ENCODE peak calls at places on chromosomes 3 and 15, in six cellular contexts. One of them, this sample, is unnamed.

GRCh38 chr3:49295489-49296058 is 18.5 kb upstream of the C3orf62 start:
- DNase-seq in left ventricle myocardium inferior: no peak
- DNase-seq in GM23338: peak
- DNase-seq in heart left ventricle: no peak
- DNase-seq in WERI-Rb-1: peak
- DNase-seq in right atrium auricular region: no peak
- DNase-seq in this sample: no peak

GRCh38 chr15:48693474-48693873 is 48.0 kb upstream of the FBN1 start:
- DNase-seq in GM23338: no peak
- DNase-seq in left ventricle myocardium inferior: no peak
- DNase-seq in heart left ventricle: no peak
- DNase-seq in WERI-Rb-1: no peak
- DNase-seq in right atrium auricular region: no peak
- DNase-seq in this sample: no peak

GRCh38 chr15:40389824-40390595 is 7.5 kb downstream of the KNSTRN start:
- DNase-seq in WERI-Rb-1: no peak
- DNase-seq in heart left ventricle: no peak
- DNase-seq in GM23338: no peak
- DNase-seq in left ventricle myocardium inferior: no peak
- DNase-seq in right atrium auricular region: no peak
- DNase-seq in this sample: no peak

GRCh38 chr3:15309662-15310335 is 22.6 kb downstream of the SH3BP5 start:
- DNase-seq in heart left ventricle: no peak
- DNase-seq in left ventricle myocardium inferior: no peak
- DNase-seq in WERI-Rb-1: no peak
- DNase-seq in right atrium auricular region: no peak
- DNase-seq in GM23338: no peak
- DNase-seq in this sample: no peak

GRCh38 chr3:195698325-195699147 is 22.2 kb upstream of the MUC20 start:
- DNase-seq in GM23338: no peak
- DNase-seq in left ventricle myocardium inferior: no peak
- DNase-seq in right atrium auricular region: no peak
- DNase-seq in WERI-Rb-1: no peak
- DNase-seq in heart left ventricle: no peak
- DNase-seq in this sample: no peak

GRCh38 chr3:45473841-45474240 is 85.5 kb downstream of the LARS2 start:
- DNase-seq in GM23338: no peak
- DNase-seq in heart left ventricle: no peak
- DNase-seq in right atrium auricular region: no peak
- DNase-seq in WERI-Rb-1: no peak
- DNase-seq in left ventricle myocardium inferior: no peak
- DNase-seq in this sample: peak

GRCh38 chr3:123635220-123635619 is 50.4 kb upstream of the HACD2 start:
- DNase-seq in right atrium auricular region: no peak
- DNase-seq in heart left ventricle: no peak
- DNase-seq in left ventricle myocardium inferior: no peak
- DNase-seq in GM23338: peak
- DNase-seq in WERI-Rb-1: no peak
- DNase-seq in this sample: no peak

GRCh38 chr15:42131826-42132806 is 24.3 kb downstream of the PLA2G4F start:
- DNase-seq in WERI-Rb-1: peak
- DNase-seq in left ventricle myocardium inferior: no peak
- DNase-seq in right atrium auricular region: peak
- DNase-seq in heart left ventricle: no peak
- DNase-seq in GM23338: no peak
- DNase-seq in this sample: no peak

GRCh38 chr3:126923423-126923822 is 59.5 kb upstream of the PLXNA1 start:
- DNase-seq in left ventricle myocardium inferior: no peak
- DNase-seq in GM23338: no peak
- DNase-seq in WERI-Rb-1: no peak
- DNase-seq in heart left ventricle: no peak
- DNase-seq in right atrium auricular region: no peak
- DNase-seq in this sample: no peak

GRCh38 chr15:80233511-80234080 is 18.4 kb downstream of the CTXND1 start:
- DNase-seq in right atrium auricular region: no peak
- DNase-seq in heart left ventricle: no peak
- DNase-seq in GM23338: no peak
- DNase-seq in left ventricle myocardium inferior: no peak
- DNase-seq in WERI-Rb-1: no peak
- DNase-seq in this sample: no peak

GRCh38 chr15:39354188-39354587 is 226.7 kb upstream of the THBS1 start:
- DNase-seq in right atrium auricular region: no peak
- DNase-seq in GM23338: no peak
- DNase-seq in WERI-Rb-1: no peak
- DNase-seq in left ventricle myocardium inferior: no peak
- DNase-seq in heart left ventricle: no peak
- DNase-seq in this sample: no peak

GRCh38 chr15:52227456-52227855 is 36.3 kb upstream of the GNB5 start:
- DNase-seq in left ventricle myocardium inferior: peak
- DNase-seq in heart left ventricle: no peak
- DNase-seq in right atrium auricular region: peak
- DNase-seq in WERI-Rb-1: peak
- DNase-seq in GM23338: peak
- DNase-seq in this sample: peak

GRCh38 chr3:12221663-12222062 is 63.0 kb upstream of the TIMP4 start:
- DNase-seq in WERI-Rb-1: no peak
- DNase-seq in left ventricle myocardium inferior: no peak
- DNase-seq in right atrium auricular region: no peak
- DNase-seq in heart left ventricle: no peak
- DNase-seq in GM23338: no peak
- DNase-seq in this sample: no peak

GRCh38 chr3:47568901-47569300 is 9.8 kb downstream of the CSPG5 start:
- DNase-seq in right atrium auricular region: no peak
- DNase-seq in heart left ventricle: no peak
- DNase-seq in left ventricle myocardium inferior: no peak
- DNase-seq in WERI-Rb-1: no peak
- DNase-seq in GM23338: no peak
- DNase-seq in this sample: no peak

GRCh38 chr3:48502728-48503168 is 1.2 kb downstream of the SHISA5 start:
- DNase-seq in left ventricle myocardium inferior: peak
- DNase-seq in WERI-Rb-1: no peak
- DNase-seq in GM23338: no peak
- DNase-seq in right atrium auricular region: no peak
- DNase-seq in heart left ventricle: no peak
- DNase-seq in this sample: no peak

GRCh38 chr15:59918994-59919951 is 84.8 kb upstream of the FOXB1 start:
- DNase-seq in heart left ventricle: no peak
- DNase-seq in right atrium auricular region: no peak
- DNase-seq in WERI-Rb-1: no peak
- DNase-seq in GM23338: no peak
- DNase-seq in left ventricle myocardium inferior: no peak
- DNase-seq in this sample: peak

GRCh38 chr3:150097588-150097890 is 126.8 kb upstream of the PFN2 start:
- DNase-seq in WERI-Rb-1: no peak
- DNase-seq in GM23338: no peak
- DNase-seq in right atrium auricular region: no peak
- DNase-seq in heart left ventricle: no peak
- DNase-seq in left ventricle myocardium inferior: no peak
- DNase-seq in this sample: no peak

GRCh38 chr3:197224034-197224444 is 74.4 kb downstream of the DLG1 start:
- DNase-seq in left ventricle myocardium inferior: no peak
- DNase-seq in WERI-Rb-1: no peak
- DNase-seq in right atrium auricular region: no peak
- DNase-seq in heart left ventricle: no peak
- DNase-seq in GM23338: peak
- DNase-seq in this sample: peak

GRCh38 chr15:96412919-96413231 is 82.4 kb downstream of the NR2F2 start:
- DNase-seq in left ventricle myocardium inferior: no peak
- DNase-seq in right atrium auricular region: no peak
- DNase-seq in GM23338: no peak
- DNase-seq in WERI-Rb-1: no peak
- DNase-seq in heart left ventricle: no peak
- DNase-seq in this sample: no peak

GRCh38 chr3:123743121-123743520 is 141.0 kb downstream of the MYLK start:
- DNase-seq in right atrium auricular region: no peak
- DNase-seq in GM23338: no peak
- DNase-seq in heart left ventricle: no peak
- DNase-seq in left ventricle myocardium inferior: no peak
- DNase-seq in WERI-Rb-1: no peak
- DNase-seq in this sample: no peak

GRCh38 chr3:129481783-129482332 is 41.8 kb downstream of the IFT122 start:
- DNase-seq in right atrium auricular region: peak
- DNase-seq in heart left ventricle: no peak
- DNase-seq in left ventricle myocardium inferior: peak
- DNase-seq in WERI-Rb-1: no peak
- DNase-seq in GM23338: peak
- DNase-seq in this sample: no peak

GRCh38 chr3:97917813-97918536 is 54.3 kb downstream of the RIOX2 start:
- DNase-seq in right atrium auricular region: no peak
- DNase-seq in WERI-Rb-1: no peak
- DNase-seq in left ventricle myocardium inferior: no peak
- DNase-seq in heart left ventricle: no peak
- DNase-seq in GM23338: no peak
- DNase-seq in this sample: no peak

GRCh38 chr15:67021455-67021854 is 43.9 kb upstream of the SMAD3 start:
- DNase-seq in heart left ventricle: no peak
- DNase-seq in left ventricle myocardium inferior: no peak
- DNase-seq in right atrium auricular region: no peak
- DNase-seq in WERI-Rb-1: no peak
- DNase-seq in GM23338: peak
- DNase-seq in this sample: no peak

GRCh38 chr3:17033516-17034168 is 148.9 kb downstream of the PLCL2 start:
- DNase-seq in right atrium auricular region: no peak
- DNase-seq in WERI-Rb-1: no peak
- DNase-seq in heart left ventricle: no peak
- DNase-seq in GM23338: no peak
- DNase-seq in left ventricle myocardium inferior: no peak
- DNase-seq in this sample: no peak

GRCh38 chr3:117887896-117888295 is 1146.8 kb downstream of the IGSF11 start:
- DNase-seq in WERI-Rb-1: no peak
- DNase-seq in GM23338: no peak
- DNase-seq in heart left ventricle: no peak
- DNase-seq in left ventricle myocardium inferior: no peak
- DNase-seq in right atrium auricular region: no peak
- DNase-seq in this sample: no peak

GRCh38 chr3:174355505-174355904 is 503.6 kb upstream of the NAALADL2 start:
- DNase-seq in left ventricle myocardium inferior: no peak
- DNase-seq in heart left ventricle: no peak
- DNase-seq in right atrium auricular region: no peak
- DNase-seq in WERI-Rb-1: no peak
- DNase-seq in GM23338: peak
- DNase-seq in this sample: no peak

DNA sequence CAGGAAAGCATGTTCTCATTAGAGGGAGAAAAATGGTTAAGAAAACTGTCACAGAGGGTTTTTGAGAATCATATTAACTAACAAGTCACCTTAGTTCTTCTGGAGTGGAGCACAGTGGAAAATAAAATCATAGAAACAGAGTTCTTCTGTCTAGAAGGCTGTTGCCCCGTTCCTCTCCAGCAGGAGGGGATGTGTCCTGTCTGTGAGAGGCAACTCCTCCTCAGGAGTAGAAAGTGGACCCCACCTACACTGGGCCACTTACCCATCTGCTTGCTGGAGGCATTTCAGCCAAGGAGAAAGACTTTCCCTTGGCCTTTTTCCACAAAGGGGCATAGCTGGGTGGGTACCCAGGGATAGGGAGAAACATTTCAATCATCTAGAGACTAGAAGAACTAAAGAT is 106.6 kb downstream of the SSR3 start:
- DNase-seq in left ventricle myocardium inferior: no peak
- DNase-seq in right atrium auricular region: no peak
- DNase-seq in heart left ventricle: no peak
- DNase-seq in WERI-Rb-1: peak
- DNase-seq in GM23338: peak
- DNase-seq in this sample: peak
- TF ChIP-seq CTCF in left ventricle myocardium inferior: peak
- TF ChIP-seq CTCF in right atrium auricular region: peak
- TF ChIP-seq CTCF in heart left ventricle: no peak
- TF ChIP-seq CTCF in WERI-Rb-1: peak
- TF ChIP-seq CTCF in GM23338: peak
- TF ChIP-seq CTCF in this sample: peak

GRCh38 chr3:18841422-18842343 is 306.6 kb upstream of the KCNH8 start:
- DNase-seq in right atrium auricular region: no peak
- DNase-seq in left ventricle myocardium inferior: no peak
- DNase-seq in heart left ventricle: no peak
- DNase-seq in WERI-Rb-1: no peak
- DNase-seq in GM23338: no peak
- DNase-seq in this sample: no peak

GRCh38 chr3:18840535-18841137 is 307.7 kb upstream of the KCNH8 start:
- DNase-seq in GM23338: no peak
- DNase-seq in right atrium auricular region: no peak
- DNase-seq in heart left ventricle: no peak
- DNase-seq in WERI-Rb-1: no peak
- DNase-seq in left ventricle myocardium inferior: no peak
- DNase-seq in this sample: no peak

GRCh38 chr3:18837137-18837536 is 311.2 kb upstream of the KCNH8 start:
- DNase-seq in GM23338: peak
- DNase-seq in WERI-Rb-1: no peak
- DNase-seq in heart left ventricle: no peak
- DNase-seq in left ventricle myocardium inferior: no peak
- DNase-seq in right atrium auricular region: no peak
- DNase-seq in this sample: no peak
- H3K4me3 ChIP-seq in GM23338: no peak
- H3K4me3 ChIP-seq in WERI-Rb-1: no peak
- H3K4me3 ChIP-seq in heart left ventricle: no peak
- H3K4me3 ChIP-seq in left ventricle myocardium inferior: no peak
- H3K4me3 ChIP-seq in right atrium auricular region: no peak
- H3K4me3 ChIP-seq in this sample: no peak

DNA sequence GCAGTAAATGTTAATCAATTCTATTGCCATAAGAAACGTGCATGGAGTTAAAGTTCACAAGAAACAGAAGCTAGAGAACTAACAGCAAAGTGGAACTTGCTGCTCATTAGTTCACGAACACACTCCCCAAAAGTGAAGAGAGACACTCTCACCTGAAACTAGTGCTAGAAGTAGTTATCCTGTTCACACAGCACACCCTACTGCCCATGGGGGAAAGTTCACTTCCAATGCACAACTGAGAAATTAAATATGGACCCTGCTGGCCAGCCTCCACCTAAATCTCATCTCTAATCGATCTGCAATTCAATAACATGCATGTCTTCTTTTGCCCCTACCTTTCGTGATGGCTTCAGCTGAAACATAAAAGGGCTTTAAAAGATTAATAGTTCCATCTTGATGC is 39.4 kb upstream of the FRMD4B start:
- DNase-seq in WERI-Rb-1: peak
- DNase-seq in heart left ventricle: no peak
- DNase-seq in GM23338: peak
- DNase-seq in right atrium auricular region: no peak
- DNase-seq in left ventricle myocardium inferior: no peak
- DNase-seq in this sample: no peak
- TF ChIP-seq CTCF in WERI-Rb-1: peak
- TF ChIP-seq CTCF in heart left ventricle: peak
- TF ChIP-seq CTCF in GM23338: peak
- TF ChIP-seq CTCF in right atrium auricular region: peak
- TF ChIP-seq CTCF in left ventricle myocardium inferior: peak
- TF ChIP-seq CTCF in this sample: peak

GRCh38 chr3:86986666-86987420 is 4.1 kb downstream of the VGLL3 start:
- DNase-seq in GM23338: no peak
- DNase-seq in WERI-Rb-1: no peak
- DNase-seq in heart left ventricle: no peak
- DNase-seq in right atrium auricular region: no peak
- DNase-seq in left ventricle myocardium inferior: no peak
- DNase-seq in this sample: no peak
- H3K4me3 ChIP-seq in GM23338: no peak
- H3K4me3 ChIP-seq in WERI-Rb-1: no peak
- H3K4me3 ChIP-seq in heart left ventricle: peak
- H3K4me3 ChIP-seq in right atrium auricular region: no peak
- H3K4me3 ChIP-seq in left ventricle myocardium inferior: peak
- H3K4me3 ChIP-seq in this sample: no peak